ENCODE peak calls at places on chromosomes 2 and 18, in six cellular contexts. E is MM.1S, I is PC-3, C is pancreas, K is small intestine, X is A673. A is an unnamed sample.
A peak's percentile ranks its signal among the peaks of the same experiment; 100 is the strongest.

GRCh38 chr2:105329197-105329554 is 359 bp downstream of the TGFBRAP1 start:
- DNase-seq in E (peak; percentile 25), I (no peak), C (peak; percentile 20), K (no peak), X (peak; percentile 6), A (no peak)

GRCh38 chr18:13369353-13369752 is 150.8 kb downstream of the LDLRAD4 start:
- DNase-seq in E (no peak), C (no peak), X (no peak), I (no peak), K (no peak), A (no peak)

GRCh38 chr2:30880516-30880915 is 73.3 kb upstream of the CAPN13 start:
- DNase-seq in I (no peak), X (no peak), C (no peak), E (no peak), K (no peak), A (no peak)

GRCh38 chr2:38148501-38148900 is 72.5 kb upstream of the CYP1B1 start:
- DNase-seq in C (peak; percentile 39), E (no peak), X (no peak), I (peak; percentile 94), K (peak; percentile 66), A (no peak)

GRCh38 chr2:73838889-73839539 is 10.3 kb downstream of the STAMBP start:
- DNase-seq in I (peak; percentile 17), X (no peak), E (no peak), K (no peak), C (no peak), A (no peak)

GRCh38 chr2:6080837-6081541 is 388.8 kb downstream of the SOX11 start:
- DNase-seq in E (no peak), X (no peak), I (no peak), K (no peak), C (no peak), A (no peak)

GRCh38 chr2:176638167-176639015 is 369.1 kb downstream of the MTX2 start:
- DNase-seq in X (peak; percentile 88), E (peak; percentile 70), C (peak; percentile 50), I (peak; percentile 78), K (peak; percentile 45), A (peak; percentile 18)

GRCh38 chr2:84906108-84906899 is 848 bp downstream of the TMSB10 start:
- DNase-seq in X (peak; percentile 32), C (peak; percentile 57), E (peak; percentile 37), K (peak; percentile 59), I (no peak), A (peak; percentile 36)

GRCh38 chr2:36489296-36489695 is 108.7 kb downstream of the FEZ2 start:
- DNase-seq in I (peak; percentile 43), X (peak; percentile 30), C (no peak), E (no peak), K (no peak), A (no peak)

GRCh38 chr2:43057026-43057741 is 169.2 kb downstream of the ZFP36L2 start:
- DNase-seq in I (peak; percentile 23), E (no peak), C (no peak), K (no peak), X (peak; percentile 57), A (no peak)

GRCh38 chr2:157329524-157329923 is 3.9 kb upstream of the ERMN start:
- DNase-seq in I (peak; percentile 75), X (no peak), E (no peak), K (peak; percentile 71), C (peak; percentile 54), A (no peak)

GRCh38 chr2:12501469-12502147 is 215.1 kb upstream of the TRIB2 start:
- DNase-seq in X (peak; percentile 24), I (peak; percentile 27), K (peak; percentile 7), E (peak; percentile 68), C (no peak), A (peak; percentile 25)

GRCh38 chr2:197165020-197165419 is 145.6 kb downstream of the ANKRD44 start:
- DNase-seq in K (no peak), X (no peak), I (no peak), E (no peak), C (no peak), A (no peak)

GRCh38 chr2:175293776-175294175 is 112.3 kb upstream of the ATP5MC3 start:
- DNase-seq in X (no peak), K (no peak), I (peak; percentile 13), C (no peak), E (no peak), A (no peak)

GRCh38 chr2:194735837-194736542 is 921.0 kb upstream of the SLC39A10 start:
- DNase-seq in I (peak; percentile 5), X (no peak), C (no peak), K (no peak), E (no peak), A (no peak)

GRCh38 chr18:80229342-80229741 is 18.0 kb downstream of the PARD6G start:
- DNase-seq in E (no peak), C (no peak), X (no peak), I (no peak), K (no peak), A (no peak)

GRCh38 chr18:6994719-6995430 is 122.7 kb downstream of the LAMA1 start:
- DNase-seq in I (peak; percentile 79), C (no peak), E (peak; percentile 49), K (peak; percentile 20), X (no peak), A (no peak)

GRCh38 chr2:27320958-27321543 is 1.8 kb downstream of the MPV17 start:
- DNase-seq in C (peak; percentile 75), I (peak; percentile 99), E (no peak), K (peak; percentile 86), X (peak; percentile 42), A (no peak)

GRCh38 chr2:65281626-65282351 is 54.2 kb downstream of the ACTR2 start:
- DNase-seq in E (no peak), I (no peak), X (peak; percentile 42), C (no peak), K (no peak), A (no peak)

GRCh38 chr2:62826141-62826540 is 120.6 kb downstream of the EHBP1 start:
- DNase-seq in X (no peak), K (no peak), C (no peak), I (no peak), E (no peak), A (no peak)

GRCh38 chr2:191105082-191105481 is 45.7 kb downstream of the STAT4 start:
- DNase-seq in K (no peak), E (no peak), I (peak; percentile 10), X (no peak), C (no peak), A (no peak)

GRCh38 chr2:36808386-36808785 is 111.9 kb downstream of the VIT start:
- DNase-seq in I (no peak), C (no peak), E (no peak), K (no peak), X (no peak), A (no peak)

GRCh38 chr2:102245266-102246151 is 58.7 kb downstream of the IL1RL2 start:
- DNase-seq in C (no peak), I (peak; percentile 49), K (no peak), E (no peak), X (peak; percentile 29), A (no peak)

GRCh38 chr2:71379086-71379485 is 47.5 kb downstream of the ZNF638 start:
- DNase-seq in X (no peak), C (no peak), K (peak; percentile 59), E (peak; percentile 18), I (peak; percentile 62), A (no peak)

GRCh38 chr18:23487738-23488625 is 15.3 kb upstream of the RMC1 start:
- DNase-seq in E (peak; percentile 80), I (peak; percentile 76), C (no peak), K (no peak), X (no peak), A (no peak)

GRCh38 chr2:222318026-222318711 is 19.4 kb upstream of the PAX3 start:
- DNase-seq in E (peak; percentile 71), C (no peak), K (peak; percentile 81), I (peak; percentile 67), X (peak; percentile 86), A (no peak)

GRCh38 chr18:43797347-43797746 is 520.1 kb upstream of the SYT4 start:
- DNase-seq in C (no peak), E (no peak), X (no peak), K (no peak), I (peak; percentile 14), A (no peak)

GRCh38 chr2:213317929-213318328 is 33.7 kb downstream of the SPAG16 start:
- DNase-seq in I (peak; percentile 56), E (peak; percentile 34), X (peak; percentile 23), C (no peak), K (no peak), A (no peak)

GRCh38 chr2:145036421-145036901 is 516.5 kb upstream of the ZEB2 start:
- DNase-seq in X (no peak), I (no peak), C (no peak), K (no peak), E (no peak), A (no peak)

GRCh38 chr18:66558773-66559172 is 45.1 kb downstream of the CDH19 start:
- DNase-seq in I (peak; percentile 67), E (no peak), C (no peak), X (peak; percentile 42), K (no peak), A (no peak)

GRCh38 chr18:51953521-51953920 is 386.5 kb upstream of the DCC start:
- DNase-seq in X (no peak), C (no peak), K (no peak), E (no peak), I (no peak), A (no peak)
- H3K9me3 ChIP-seq in X (no peaks in the 10 kb centered on the region), C (no peaks in the 10 kb centered on the region), K (no peaks in the 10 kb centered on the region), E (no peaks in the 10 kb centered on the region), I (no peaks in the 10 kb centered on the region), A (no peaks in the 10 kb centered on the region)

GRCh38 chr2:224426650-224427049 is 24.7 kb upstream of the FAM124B start:
- DNase-seq in I (no peak), E (no peak), C (no peak), X (no peak), K (no peak), A (no peak)
- H3K9me3 ChIP-seq in I (no peaks in the 10 kb centered on the region), E (no peaks in the 10 kb centered on the region), C (no peaks in the 10 kb centered on the region), X (no peaks in the 10 kb centered on the region), K (no peaks in the 10 kb centered on the region), A (no peaks in the 10 kb centered on the region)

DNA sequence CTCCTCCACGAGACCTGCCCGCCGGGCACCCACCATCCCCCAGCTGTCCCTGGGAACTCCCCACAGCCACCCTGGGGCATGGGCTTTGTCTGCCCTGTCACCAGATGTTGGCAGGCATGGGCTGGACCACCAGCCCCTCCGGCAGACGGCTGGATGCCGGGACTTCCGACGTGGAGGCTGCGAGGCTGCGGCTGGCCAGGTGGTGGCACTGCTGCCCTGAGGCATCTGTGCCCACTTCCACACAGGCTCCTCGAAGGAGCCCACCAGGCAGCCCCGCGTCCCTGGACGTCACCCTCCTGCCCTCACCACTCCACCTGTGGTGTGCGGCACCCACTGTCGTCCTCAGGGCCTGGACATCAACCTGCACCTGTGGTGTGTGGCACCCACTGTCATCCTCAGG is 319.9 kb upstream of the SALL3 start:
- DNase-seq in X (no peak), C (no peak), E (no peak), I (no peak), K (no peak), A (no peak)
- H3K9me3 ChIP-seq in X (no peaks in the 10 kb centered on the region), C (no peaks in the 10 kb centered on the region), E (no peaks in the 10 kb centered on the region), I (no peaks in the 10 kb centered on the region), K (no peaks in the 10 kb centered on the region), A (no peaks in the 10 kb centered on the region)

DNA sequence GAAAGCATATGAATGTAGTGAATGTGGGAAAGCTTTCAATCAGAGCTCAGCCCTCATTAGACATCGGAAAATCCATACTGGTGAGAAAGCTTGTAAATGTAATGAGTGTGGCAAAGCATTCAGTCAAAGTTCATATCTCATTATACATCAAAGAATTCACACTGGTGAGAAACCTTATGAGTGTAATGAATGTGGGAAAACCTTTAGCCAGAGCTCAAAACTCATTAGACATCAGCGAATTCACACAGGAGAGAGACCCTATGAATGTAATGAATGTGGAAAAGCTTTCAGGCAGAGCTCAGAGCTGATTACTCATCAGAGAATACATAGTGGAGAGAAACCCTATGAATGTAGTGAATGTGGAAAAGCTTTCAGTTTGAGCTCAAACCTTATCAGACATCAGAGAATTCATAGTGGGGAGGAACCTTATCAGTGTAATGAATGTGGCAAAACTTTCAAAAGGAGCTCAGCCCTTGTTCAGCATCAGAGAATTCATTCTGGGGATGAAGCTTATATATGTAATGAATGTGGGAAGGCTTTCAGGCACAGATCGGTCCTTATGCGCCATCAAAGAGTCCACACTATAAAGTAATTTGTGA is 5.0 kb downstream of the ZNF397 start:
- DNase-seq in X (no peak), E (no peak), I (no peak), K (no peak), C (no peak), A (no peak)
- H3K9me3 ChIP-seq in X (peaks cover 44% of the 10 kb centered on the region), E (no peaks in the 10 kb centered on the region), I (no peaks in the 10 kb centered on the region), K (no peaks in the 10 kb centered on the region), C (no peaks in the 10 kb centered on the region), A (no peaks in the 10 kb centered on the region)